ENCODE peak calls at places on chromosomes 6 and 20, in six cellular contexts. T is IMR-90, K is neuronal stem cell, V is H1, B is H9, W is mesenchymal stem cell. I is an unnamed sample.

GRCh38 chr6:81938991-81939773 is 186.7 kb upstream of the TENT5A start:
- DNase-seq in T (peak; percentile 76), K (no peak), V (no peak), B (no peak), W (peak; percentile 21), I (peak; percentile 40)

GRCh38 chr6:114253431-114253830 is 89.4 kb downstream of the HS3ST5 start:
- DNase-seq in T (no peak), K (no peak), V (no peak), B (no peak), W (no peak), I (no peak)

GRCh38 chr6:91480397-91480796 is 893.5 kb upstream of the MAP3K7 start:
- DNase-seq in T (no peak), K (no peak), V (no peak), B (no peak), W (no peak), I (no peak)

GRCh38 chr6:122609881-122610689 is at the start of gene PKIB:
- DNase-seq in T (peak; percentile 51), K (peak; percentile 77), V (peak; percentile 86), B (peak; percentile 82), W (peak; percentile 87), I (peak; percentile 88)

GRCh38 chr6:140256213-140256612 is 881.8 kb upstream of the CITED2 start:
- DNase-seq in T (peak; percentile 3), K (no peak), V (no peak), B (no peak), W (no peak), I (no peak)

GRCh38 chr20:24027229-24027628 is 38.6 kb upstream of the GGTLC1 start:
- DNase-seq in T (no peak), K (no peak), V (no peak), B (no peak), W (no peak), I (no peak)

GRCh38 chr6:75568965-75569364 is 32.7 kb upstream of the SENP6 start:
- DNase-seq in T (no peak), K (no peak), V (no peak), B (no peak), W (no peak), I (no peak)

GRCh38 chr20:44456611-44457010 is 19.1 kb upstream of the TTPAL start:
- DNase-seq in T (no peak), K (no peak), V (no peak), B (no peak), W (no peak), I (no peak)

GRCh38 chr20:63552481-63553249 is 1.3 kb upstream of the FNDC11 start:
- DNase-seq in T (no peak), K (no peak), V (no peak), B (peak; percentile 59), W (no peak), I (no peak)

GRCh38 chr6:154458565-154459475 is 51.7 kb downstream of the CNKSR3 start:
- DNase-seq in T (no peak), K (no peak), V (no peak), B (no peak), W (no peak), I (no peak)

GRCh38 chr6:140854363-140854762 is 1278.4 kb upstream of the GJE1 start:
- DNase-seq in T (no peak), K (no peak), V (no peak), B (no peak), W (no peak), I (no peak)

GRCh38 chr6:14324042-14324441 is 206.5 kb downstream of the CD83 start:
- DNase-seq in T (peak; percentile 11), K (no peak), V (no peak), B (no peak), W (no peak), I (no peak)

GRCh38 chr20:50286609-50287008 is 96.0 kb downstream of the CEBPB start:
- DNase-seq in T (peak; percentile 88), K (no peak), V (no peak), B (peak; percentile 52), W (peak; percentile 85), I (peak; percentile 31)

GRCh38 chr6:6434151-6434550 is 113.7 kb upstream of the F13A1 start:
- DNase-seq in T (no peak), K (no peak), V (no peak), B (no peak), W (peak; percentile 6), I (peak; percentile 49)

GRCh38 chr20:7379621-7380220 is 560.5 kb downstream of the HAO1 start:
- DNase-seq in T (no peak), K (no peak), V (no peak), B (no peak), W (no peak), I (no peak)

GRCh38 chr6:43273707-43274106 is 24.4 kb upstream of the SLC22A7 start:
- DNase-seq in T (no peak), K (no peak), V (no peak), B (no peak), W (no peak), I (no peak)

GRCh38 chr6:26175428-26176181 is 88.4 kb downstream of the HFE start:
- DNase-seq in T (peak; percentile 75), K (peak; percentile 55), V (peak; percentile 54), B (no peak), W (peak; percentile 83), I (peak; percentile 50)

GRCh38 chr20:2421247-2421646 is 40.5 kb downstream of the TGM6 start:
- DNase-seq in T (no peak), K (no peak), V (no peak), B (no peak), W (no peak), I (no peak)

GRCh38 chr6:4924872-4925271 is 79.0 kb downstream of the RPP40 start:
- DNase-seq in T (no peak), K (no peak), V (no peak), B (no peak), W (no peak), I (no peak)

GRCh38 chr6:148747493-148748160 is 797 bp downstream of the UST start:
- DNase-seq in T (peak; percentile 21), K (peak; percentile 64), V (peak; percentile 84), B (peak; percentile 80), W (peak; percentile 57), I (no peak)

GRCh38 chr6:130969807-130970491 is 93.1 kb downstream of the EPB41L2 start:
- DNase-seq in T (peak; percentile 67), K (no peak), V (no peak), B (no peak), W (peak; percentile 41), I (no peak)

DNA sequence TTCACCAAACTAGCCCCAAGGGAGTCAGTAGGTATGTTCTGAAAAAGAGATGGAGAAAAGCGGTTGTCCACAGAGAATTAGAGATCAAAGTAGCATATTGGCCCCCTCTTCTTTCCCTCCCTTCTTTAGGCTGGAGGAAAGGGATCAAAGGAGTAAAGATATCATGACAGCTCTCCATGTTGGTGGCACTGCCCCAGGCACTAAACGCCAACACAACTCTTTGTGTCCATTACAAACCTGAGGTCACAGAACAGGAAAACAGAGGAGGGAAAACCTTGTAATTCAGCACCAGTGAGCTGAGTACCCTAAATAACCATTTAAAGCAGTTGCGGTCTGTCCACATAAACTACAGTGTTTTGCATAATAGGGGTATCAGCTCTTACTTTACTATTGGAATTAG is 113.0 kb upstream of the TFAP2D start:
- DNase-seq in T (no peak), K (no peak), V (no peak), B (no peak), W (no peak), I (no peak)
- H3K18ac ChIP-seq in T (no peak overlapping the region), K (no peak overlapping the region), V (no peak overlapping the region), B (no peak overlapping the region), W (no peak overlapping the region), I (no peak overlapping the region)

GRCh38 chr6:164013480-164014208 is 599.1 kb downstream of the QKI start:
- DNase-seq in T (no peak), K (no peak), V (no peak), B (no peak), W (no peak), I (peak; percentile 91)

GRCh38 chr6:164018127-164018526 is 603.6 kb downstream of the QKI start:
- DNase-seq in T (no peak), K (no peak), V (no peak), B (no peak), W (no peak), I (peak; percentile 72)

GRCh38 chr6:164014716-164015484 is 600.4 kb downstream of the QKI start:
- DNase-seq in T (no peak), K (peak; percentile 59), V (no peak), B (no peak), W (no peak), I (no peak)

GRCh38 chr6:164020142-164020541 is 605.6 kb downstream of the QKI start:
- DNase-seq in T (no peak), K (no peak), V (no peak), B (no peak), W (no peak), I (no peak)

DNA sequence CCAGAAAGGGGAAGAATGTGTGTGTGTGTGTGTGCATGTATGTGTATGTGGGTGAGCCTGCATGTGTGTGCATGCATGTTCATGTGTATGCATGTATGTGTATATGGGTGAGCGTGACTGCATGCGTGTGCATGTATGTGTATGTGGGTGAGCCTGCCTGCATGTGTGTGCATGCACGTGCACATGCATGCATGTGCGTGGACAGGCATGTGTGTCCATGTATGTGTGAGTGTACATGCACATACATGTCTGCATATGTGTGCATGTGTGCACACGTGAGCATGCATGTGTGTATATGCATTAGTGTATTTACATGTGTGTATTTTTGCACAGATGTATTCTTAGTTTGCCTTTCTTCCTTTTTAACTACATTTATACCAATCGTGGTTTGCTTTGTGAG is 601.5 kb downstream of the QKI start:
- DNase-seq in T (no peak), K (no peak), V (no peak), B (no peak), W (no peak), I (no peak)
- H4K91ac ChIP-seq in T (no peak overlapping the region), K (no peak overlapping the region), V (peak overlapping the region; percentile 49), B (no peak overlapping the region), W (no peak overlapping the region), I (no peak overlapping the region)

GRCh38 chr20:8777866-8778265 is 291.0 kb upstream of the PLCB4 start:
- DNase-seq in T (peak; percentile 49), K (no peak), V (no peak), B (no peak), W (no peak), I (no peak)

GRCh38 chr20:8774412-8774811 is 294.5 kb upstream of the PLCB4 start:
- DNase-seq in T (no peak), K (no peak), V (no peak), B (no peak), W (no peak), I (no peak)

GRCh38 chr20:8780926-8781325 is 288.0 kb upstream of the PLCB4 start:
- DNase-seq in T (no peak), K (no peak), V (no peak), B (no peak), W (no peak), I (no peak)

GRCh38 chr20:8782804-8783203 is 286.1 kb upstream of the PLCB4 start:
- DNase-seq in T (peak; percentile 43), K (no peak), V (no peak), B (no peak), W (peak; percentile 40), I (peak; percentile 6)

DNA sequence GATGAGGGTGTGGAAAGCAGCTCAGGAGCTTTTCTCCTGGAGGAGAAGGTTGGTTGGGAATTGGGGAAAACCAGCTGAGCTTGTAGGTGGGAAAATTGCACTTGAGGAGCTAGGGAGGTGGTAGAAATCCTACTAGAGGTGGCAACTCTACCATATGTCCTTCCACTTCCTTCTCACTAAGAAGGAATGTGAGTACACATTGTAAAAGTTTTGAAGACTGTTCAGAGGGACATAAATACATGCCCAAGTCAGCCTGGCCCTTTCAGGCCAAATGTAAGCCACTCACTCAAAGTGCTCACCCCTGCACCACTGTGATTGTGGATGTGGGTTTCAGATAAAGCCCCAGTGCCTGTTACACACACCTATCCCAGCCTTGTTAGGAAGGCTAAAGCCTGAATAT is 290.5 kb upstream of the PLCB4 start:
- DNase-seq in T (no peak), K (no peak), V (no peak), B (no peak), W (no peak), I (no peak)
- H3K18ac ChIP-seq in T (no peak overlapping the region), K (no peak overlapping the region), V (no peak overlapping the region), B (no peak overlapping the region), W (no peak overlapping the region), I (no peak overlapping the region)

GRCh38 chr6:24197892-24198291 is 71.9 kb downstream of the NRSN1 start:
- DNase-seq in T (no peak), K (no peak), V (no peak), B (no peak), W (no peak), I (no peak)
- H4K91ac ChIP-seq in T (no peak overlapping the region), K (no peak overlapping the region), V (no peak overlapping the region), B (no peak overlapping the region), W (no peak overlapping the region), I (no peak overlapping the region)